ENCODE peak calls at places on chromosomes 1 and 21, in four cellular contexts. M is IMR-90, B is H9, N is H1. T is an unnamed sample.

GRCh38 chr1:98903261-98903660 is 101.4 kb downstream of the PLPPR5 start:
- DNase-seq in N (no peak), B (no peak), M (peak), T (no peak)

GRCh38 chr1:201105688-201106087 is 6.5 kb downstream of the CACNA1S start:
- DNase-seq in N (no peak), M (no peak), B (no peak), T (no peak)

GRCh38 chr1:7221823-7222462 is 436.7 kb downstream of the CAMTA1 start:
- DNase-seq in M (peak), N (no peak), B (no peak), T (no peak)

GRCh38 chr1:2617981-2618470 is 14.8 kb downstream of the MMEL1 start:
- DNase-seq in M (no peak), B (peak), N (no peak), T (no peak)

GRCh38 chr1:205179842-205180241 is 31.7 kb downstream of the DSTYK start:
- DNase-seq in M (peak), N (no peak), B (no peak), T (no peak)

GRCh38 chr1:84300991-84301758 is at the start of gene SAMD13:
- DNase-seq in B (no peak), N (no peak), M (peak), T (no peak)

GRCh38 chr1:91730781-91731732 is 154.9 kb downstream of the TGFBR3 start:
- DNase-seq in N (no peak), M (peak), B (no peak), T (no peak)

GRCh38 chr1:168783424-168783823 is 54.4 kb upstream of the DPT start:
- DNase-seq in M (no peak), B (no peak), N (no peak), T (no peak)

GRCh38 chr1:235067396-235068154 is 61.1 kb downstream of the TOMM20 start:
- DNase-seq in B (no peak), N (no peak), M (peak), T (peak)

GRCh38 chr21:46334351-46335140 is 10.6 kb downstream of the PCNT start:
- DNase-seq in N (no peak), M (no peak), B (no peak), T (no peak)

GRCh38 chr1:43238991-43239469 is 30.8 kb upstream of the TMEM125 start:
- DNase-seq in M (no peak), B (no peak), N (no peak), T (no peak)

GRCh38 chr1:115478933-115479551 is 141.0 kb upstream of the NGF start:
- DNase-seq in M (no peak), N (no peak), B (peak), T (no peak)

GRCh38 chr1:30840904-30841598 is 67.5 kb downstream of the SDC3 start:
- DNase-seq in B (no peak), N (no peak), M (peak), T (no peak)

GRCh38 chr1:206575165-206575893 is 36.9 kb downstream of the EIF2D start:
- DNase-seq in N (no peak), B (no peak), M (peak), T (no peak)

GRCh38 chr1:158003409-158003805 is 10.0 kb downstream of the KIRREL1 start:
- DNase-seq in M (peak), N (no peak), B (no peak), T (no peak)

GRCh38 chr1:197799271-197799670 is 24.0 kb upstream of the DENND1B start:
- DNase-seq in M (peak), B (peak), N (no peak), T (peak)

GRCh38 chr1:107430540-107431228 is 289.8 kb downstream of the NTNG1 start:
- DNase-seq in B (no peak), M (peak), N (no peak), T (peak)

GRCh38 chr1:156099282-156099681 is 15.2 kb upstream of the LMNA start:
- DNase-seq in N (no peak), B (no peak), M (no peak), T (no peak)
- H4K5ac ChIP-seq in N (no peak), B (no peak), M (no peak), T (no peak)

GRCh38 chr1:232534552-232535517 is 95.1 kb downstream of the SIPA1L2 start:
- DNase-seq in N (no peak), B (no peak), M (no peak), T (no peak)

GRCh38 chr1:232533328-232533727 is 96.6 kb downstream of the SIPA1L2 start:
- DNase-seq in M (no peak), B (no peak), N (no peak), T (no peak)

GRCh38 chr1:232529747-232530146 is 100.2 kb downstream of the SIPA1L2 start:
- DNase-seq in B (no peak), N (no peak), M (peak), T (peak)

GRCh38 chr1:232531291-232531690 is 98.6 kb downstream of the SIPA1L2 start:
- DNase-seq in M (no peak), N (no peak), B (no peak), T (no peak)

GRCh38 chr1:232532901-232533300 is 97.0 kb downstream of the SIPA1L2 start:
- DNase-seq in M (no peak), B (no peak), N (no peak), T (no peak)
- H3K4ac ChIP-seq in M (no peak), B (no peak), N (no peak), T (no peak)

GRCh38 chr1:192538407-192539311 is 36.9 kb upstream of the RGS1 start:
- DNase-seq in N (no peak), M (peak), B (no peak), T (no peak)
- H4K5ac ChIP-seq in N (no peak), M (peak), B (no peak), T (no peak)

GRCh38 chr1:12614402-12615165 is 3.4 kb downstream of the DHRS3 start:
- DNase-seq in M (no peak), N (no peak), B (no peak), T (no peak)

GRCh38 chr1:12617511-12617900 is 504 bp downstream of the DHRS3 start:
- DNase-seq in B (no peak), N (no peak), M (no peak), T (peak)

GRCh38 chr1:12615166-12615915 is 2.7 kb downstream of the DHRS3 start:
- DNase-seq in N (no peak), M (peak), B (no peak), T (no peak)

GRCh38 chr1:12616709-12617373 is 1.2 kb downstream of the DHRS3 start:
- DNase-seq in B (no peak), M (no peak), N (no peak), T (no peak)

GRCh38 chr1:12615916-12616708 is 1.9 kb downstream of the DHRS3 start:
- DNase-seq in B (peak), M (peak), N (peak), T (peak)
- H3K4ac ChIP-seq in B (no peak), M (peak), N (peak), T (peak)

GRCh38 chr1:179550753-179551682 is 24.7 kb downstream of the NPHS2 start:
- DNase-seq in N (no peak), M (peak), B (no peak), T (peak)
- H4K5ac ChIP-seq in N (no peak), M (no peak), B (no peak), T (no peak)